ENCODE peak calls at places on chromosomes 3 and 15, in seven cellular contexts. E, A, P, Y, Q, W and N are unnamed samples. For H3K4me1, the result is how much of the 10 kb centered on the place peaks cover.

GRCh38 chr3:10783360-10784346 is 32.4 kb upstream of the SLC6A11 start:
- DNase-seq in A (peak), Y (peak), W (peak), P (peak), Q (no peak), E (peak), N (no peak)

GRCh38 chr3:122316368-122316767 is 8.7 kb upstream of the CSTA start:
- DNase-seq in Q (no peak), Y (no peak), A (no peak), E (no peak), P (no peak), W (no peak), N (no peak)

GRCh38 chr3:169430687-169431404 is 232.7 kb downstream of the MECOM start:
- DNase-seq in Y (peak), P (no peak), E (no peak), W (peak), A (no peak), Q (no peak), N (no peak)

GRCh38 chr15:32715276-32715675 is 2.5 kb upstream of the GREM1 start:
- DNase-seq in Y (peak), W (no peak), P (no peak), Q (no peak), E (peak), A (no peak), N (no peak)

GRCh38 chr15:99547474-99547873 is 18.3 kb upstream of the MEF2A start:
- DNase-seq in Q (no peak), A (no peak), P (no peak), E (no peak), W (no peak), Y (no peak), N (no peak)

GRCh38 chr3:37751537-37751936 is 110.1 kb upstream of the CTDSPL start:
- DNase-seq in Q (no peak), A (no peak), P (no peak), Y (no peak), W (no peak), E (no peak), N (no peak)

GRCh38 chr3:183278479-183279088 is 25.5 kb downstream of the B3GNT5 start:
- DNase-seq in P (no peak), W (peak), Q (no peak), E (no peak), A (no peak), Y (no peak), N (no peak)

GRCh38 chr15:70113304-70113700 is 15.6 kb upstream of the TLE3 start:
- DNase-seq in Q (peak), E (no peak), W (no peak), Y (no peak), A (no peak), P (no peak), N (no peak)

GRCh38 chr15:94480289-94480834 is 249.0 kb downstream of the MCTP2 start:
- DNase-seq in E (no peak), W (no peak), Q (no peak), Y (no peak), P (peak), A (no peak), N (no peak)

GRCh38 chr15:43723151-43723550 is 23.1 kb upstream of the PDIA3 start:
- DNase-seq in E (no peak), A (no peak), Y (no peak), W (no peak), Q (no peak), P (no peak), N (no peak)

GRCh38 chr3:151412989-151413388 is 28.4 kb upstream of the P2RY12 start:
- DNase-seq in P (no peak), E (no peak), Q (no peak), W (no peak), A (peak), Y (no peak), N (no peak)

GRCh38 chr15:64742385-64742784 is 33.0 kb downstream of the RBPMS2 start:
- DNase-seq in W (no peak), A (no peak), E (no peak), Y (no peak), Q (no peak), P (no peak), N (no peak)

GRCh38 chr3:169836058-169836941 is 23.6 kb upstream of the LRRC34 start:
- DNase-seq in W (no peak), P (no peak), Y (peak), E (no peak), A (peak), Q (no peak), N (no peak)

GRCh38 chr3:177110308-177111254 is 86.7 kb downstream of the TBL1XR1 start:
- DNase-seq in W (no peak), Q (no peak), P (no peak), Y (no peak), A (no peak), E (no peak), N (no peak)

GRCh38 chr15:73809728-73810501 is 56.8 kb upstream of the INSYN1 start:
- DNase-seq in P (peak), A (no peak), Q (no peak), Y (no peak), W (peak), E (no peak), N (no peak)

DNA sequence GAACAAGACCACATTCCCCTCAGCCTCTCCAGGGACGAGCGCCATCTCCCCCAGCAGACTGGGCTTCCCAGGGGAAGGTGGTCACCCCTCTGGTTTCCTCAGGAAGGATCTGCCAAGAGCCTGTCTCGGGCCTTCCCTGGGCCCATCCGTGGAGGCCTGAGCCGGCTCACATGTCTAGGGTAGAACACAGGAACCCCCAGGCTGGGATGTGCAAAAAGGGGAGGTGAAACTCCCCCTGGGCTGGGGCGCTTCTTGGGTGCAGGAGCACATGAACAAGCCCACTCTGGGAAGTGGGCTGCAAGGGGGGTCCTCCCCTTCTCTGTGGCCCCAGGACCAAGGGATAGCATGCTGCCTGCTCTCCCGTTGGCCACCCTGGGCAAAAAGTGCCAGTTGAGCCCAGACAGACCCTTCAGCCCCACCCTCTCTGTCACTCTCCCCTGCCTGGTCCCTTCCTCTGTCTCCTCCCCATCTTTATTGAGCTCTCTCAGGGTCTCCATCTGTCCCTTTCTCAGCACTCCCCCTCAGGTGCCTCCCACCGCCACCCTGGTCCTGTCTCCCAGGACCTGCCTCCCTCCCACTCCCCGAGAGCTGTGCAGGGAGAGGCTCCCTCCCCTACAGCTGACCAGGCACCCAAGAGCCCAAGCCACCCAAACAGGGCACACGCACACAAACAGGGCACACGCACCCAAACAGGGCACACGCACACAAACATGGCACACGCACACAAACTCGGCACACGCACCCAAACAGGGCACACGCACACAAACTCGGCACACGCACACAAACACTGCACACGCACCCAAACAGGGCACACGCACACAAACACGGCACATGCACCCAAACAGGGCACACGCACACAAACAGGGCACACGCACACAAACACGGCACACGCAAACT is 864 bp downstream of the SEMA3G start:
- DNase-seq in Q (no peak), A (no peak), P (no peak), Y (no peak), E (no peak), W (no peak), N (no peak)
- H3K4me3 ChIP-seq in Q (no peak), A (peak), P (no peak), Y (no peak), E (no peak), W (no peak), N (no peak)

DNA sequence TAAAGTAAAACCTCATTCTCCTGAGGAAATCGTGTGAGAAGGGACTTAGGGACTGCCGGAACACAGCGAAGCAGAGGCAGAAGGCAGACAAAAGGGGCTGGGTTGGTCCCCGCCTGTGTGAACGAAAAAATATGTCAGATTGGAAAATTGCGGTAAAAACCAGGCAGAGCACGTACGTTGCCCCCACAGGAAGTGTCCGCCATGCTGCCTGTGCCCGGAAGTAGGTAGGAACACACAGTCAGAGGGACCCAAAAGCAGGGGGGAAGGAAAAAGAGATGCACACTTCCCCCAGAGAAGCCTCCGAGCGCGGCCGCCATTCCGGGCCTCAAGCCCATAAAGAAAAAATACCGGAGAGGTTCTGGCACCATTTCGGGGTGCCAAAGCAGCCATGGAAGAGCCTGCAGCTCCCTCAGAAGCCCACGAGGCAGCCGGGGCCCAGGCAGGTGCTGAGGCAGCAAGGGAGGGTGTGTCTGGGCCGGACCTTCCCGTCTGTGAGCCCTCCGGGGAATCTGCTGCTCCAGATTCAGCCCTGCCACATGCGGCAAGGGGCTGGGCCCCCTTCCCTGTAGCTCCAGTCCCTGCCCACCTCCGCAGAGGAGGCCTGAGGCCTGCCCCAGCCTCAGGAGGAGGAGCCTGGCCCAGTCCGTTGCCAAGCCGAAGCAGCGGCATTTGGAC is at the start of gene MKRN3:
- DNase-seq in P (no peak), Q (no peak), W (peak), A (peak), E (no peak), Y (peak), N (no peak)
- H3K4me1 ChIP-seq in P (under half), Q (under half), W (under half), A (under half), E (under half), Y (under half), N (under half)

GRCh38 chr3:124982855-124983254 is 48.3 kb upstream of the MUC13 start:
- DNase-seq in A (no peak), W (no peak), E (no peak), P (no peak), Y (no peak), Q (no peak), N (no peak)

GRCh38 chr3:124985358-124985757 is 50.8 kb upstream of the MUC13 start:
- DNase-seq in A (no peak), E (peak), W (peak), Q (no peak), P (no peak), Y (peak), N (no peak)

GRCh38 chr3:124984754-124985153 is 50.2 kb upstream of the MUC13 start:
- DNase-seq in E (no peak), Q (no peak), P (no peak), A (no peak), Y (no peak), W (no peak), N (no peak)

GRCh38 chr3:124981472-124981871 is 46.9 kb upstream of the MUC13 start:
- DNase-seq in P (no peak), Y (no peak), W (no peak), E (no peak), Q (no peak), A (no peak), N (no peak)

DNA sequence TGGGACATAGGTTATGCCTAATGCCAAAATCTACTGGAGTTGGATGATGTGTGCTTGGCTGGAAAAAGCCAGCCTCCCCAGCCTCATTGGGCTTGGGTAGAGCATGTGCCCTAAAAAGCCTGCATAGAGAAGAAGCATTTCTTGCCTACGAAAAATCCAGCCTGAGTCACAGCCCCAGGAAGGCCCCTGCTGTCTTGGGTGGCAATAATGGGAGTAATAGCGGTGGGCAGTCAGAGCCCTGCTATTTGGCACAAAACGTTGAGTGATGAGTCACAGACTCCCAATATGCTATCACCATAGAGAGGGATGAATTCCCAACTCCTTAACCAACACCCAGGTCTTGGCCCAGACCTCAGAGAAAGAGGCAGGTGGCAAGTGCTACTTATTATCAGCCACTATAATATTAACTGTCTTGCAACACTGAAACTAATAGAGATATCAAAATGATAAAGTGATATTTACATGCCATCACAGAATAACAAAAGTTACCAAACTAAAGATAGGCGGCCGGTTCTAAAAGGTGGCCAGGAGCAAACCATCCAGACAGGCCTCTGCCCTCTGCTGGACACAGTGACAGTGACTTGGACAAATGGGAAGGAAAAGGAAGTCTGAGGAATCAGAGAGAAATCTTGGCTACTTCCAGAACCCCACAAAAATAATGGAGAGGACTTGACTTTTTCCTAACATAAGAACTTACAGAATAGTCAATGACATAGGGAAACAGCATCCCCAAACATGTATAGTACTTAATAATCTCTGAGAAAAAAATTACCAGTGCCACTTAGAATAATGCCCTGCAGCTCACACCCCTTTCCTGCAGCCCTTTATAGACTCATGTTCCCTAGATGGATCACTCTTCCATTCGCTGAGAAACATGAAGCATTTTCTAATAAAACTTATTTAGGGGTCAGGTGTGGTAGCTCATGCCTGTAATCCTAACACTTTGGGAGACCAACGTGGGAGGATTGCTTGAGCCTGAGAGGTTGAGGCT is 51.9 kb upstream of the MUC13 start:
- DNase-seq in Y (peak), Q (no peak), P (peak), A (peak), E (peak), W (peak), N (peak)
- H3K4me3 ChIP-seq in Y (no peak), Q (no peak), P (no peak), A (no peak), E (no peak), W (no peak), N (no peak)

DNA sequence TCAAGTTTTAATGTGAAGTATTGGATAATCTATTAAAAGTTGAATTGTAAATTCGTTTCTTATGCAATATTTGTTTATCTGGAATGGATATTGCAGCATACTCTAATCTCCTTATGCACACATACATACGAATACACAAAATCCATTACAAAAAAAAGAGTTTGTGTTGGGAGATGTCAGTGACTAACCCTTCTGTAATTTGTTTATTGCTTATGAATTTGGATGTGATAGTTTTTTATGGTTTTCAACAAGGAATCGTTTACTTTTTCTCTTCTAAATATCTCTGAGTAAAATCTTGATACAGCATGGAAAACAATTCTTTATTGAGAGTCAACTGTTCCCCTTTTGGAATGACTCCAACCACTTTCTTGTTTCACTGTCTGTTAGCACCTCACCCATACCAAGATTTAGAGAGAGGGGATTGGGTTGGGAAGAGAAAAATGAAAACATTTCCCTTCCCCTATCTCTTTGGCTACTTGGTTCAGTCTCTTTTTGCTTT is 9.4 kb downstream of the RAB8B start:
- DNase-seq in E (peak), Y (peak), W (no peak), A (no peak), Q (no peak), P (no peak), N (no peak)
- H3K4me1 ChIP-seq in E (under half), Y (under half), W (under half), A (under half), Q (half or more), P (under half), N (under half)

GRCh38 chr3:196631655-196632032 is 7.8 kb upstream of the NRROS start:
- DNase-seq in A (no peak), Y (no peak), E (no peak), W (no peak), P (no peak), Q (no peak), N (no peak)

GRCh38 chr3:196634224-196634623 is 5.3 kb upstream of the NRROS start:
- DNase-seq in P (no peak), E (no peak), Y (no peak), W (no peak), Q (no peak), A (no peak), N (no peak)

GRCh38 chr3:196632033-196632751 is 7.3 kb upstream of the NRROS start:
- DNase-seq in W (peak), E (peak), A (peak), Q (peak), P (peak), Y (peak), N (no peak)

GRCh38 chr3:196634851-196635250 is 4.6 kb upstream of the NRROS start:
- DNase-seq in Q (no peak), W (no peak), P (no peak), E (no peak), Y (no peak), A (no peak), N (no peak)

GRCh38 chr3:196633658-196634151 is 5.8 kb upstream of the NRROS start:
- DNase-seq in E (no peak), A (no peak), W (no peak), P (no peak), Y (no peak), Q (no peak), N (no peak)
- H3K4me3 ChIP-seq in E (no peak), A (no peak), W (no peak), P (no peak), Y (no peak), Q (no peak), N (no peak)